ENCODE peak calls at places on chromosomes 7 and 10, in four cellular contexts. E, V, Z and L are unnamed samples.

GRCh38 chr10:22649977-22650376 is 64.4 kb downstream of the PIP4K2A start:
- DNase-seq in E (no peak), V (no peak), Z (no peak), L (no peak)

GRCh38 chr7:59079-59825 is 133.1 kb upstream of the FAM20C start:
- DNase-seq in E (no peak), V (no peak), Z (no peak), L (no peak)

GRCh38 chr10:111556666-111557065 is 479.8 kb downstream of the ADRA2A start:
- DNase-seq in E (no peak), V (no peak), Z (no peak), L (no peak)

GRCh38 chr7:159144756-159145543 is at the start of gene VIPR2:
- DNase-seq in E (no peak), V (no peak), Z (no peak), L (no peak)

GRCh38 chr10:74156919-74157289 is 5.9 kb downstream of the ADK start:
- DNase-seq in E (no peak), V (no peak), Z (peak; percentile 38), L (peak; percentile 46)

GRCh38 chr10:125252937-125253336 is 92.6 kb upstream of the CTBP2 start:
- DNase-seq in E (no peak), V (no peak), Z (no peak), L (no peak)

GRCh38 chr7:74027683-74028320 is at the start of gene ELN:
- DNase-seq in E (peak; percentile 27), V (no peak), Z (no peak), L (peak; percentile 48)

GRCh38 chr10:123858907-123859650 is 32.5 kb downstream of the CPXM2 start:
- DNase-seq in E (no peak), V (no peak), Z (no peak), L (no peak)

GRCh38 chr10:100485841-100486495 is 23.2 kb downstream of the WNT8B start:
- DNase-seq in E (no peak), V (no peak), Z (no peak), L (no peak)

GRCh38 chr10:6053816-6054581 is 8.2 kb downstream of the IL2RA start:
- DNase-seq in E (no peak), V (no peak), Z (peak; percentile 27), L (no peak)

GRCh38 chr7:64636386-64636785 is 29.5 kb upstream of the ZNF107 start:
- DNase-seq in E (no peak), V (no peak), Z (no peak), L (peak; percentile 54)

GRCh38 chr10:516766-517165 is 172.7 kb downstream of the DIP2C start:
- DNase-seq in E (no peak), V (no peak), Z (no peak), L (no peak)

GRCh38 chr7:156475666-156476065 is 164.9 kb upstream of the RNF32 start:
- DNase-seq in E (no peak), V (peak; percentile 37), Z (peak; percentile 32), L (peak; percentile 42)

GRCh38 chr7:2938514-2939192 is 94.5 kb upstream of the GNA12 start:
- DNase-seq in E (no peak), V (no peak), Z (no peak), L (no peak)

GRCh38 chr10:113709221-113709838 is 29.6 kb downstream of the CASP7 start:
- DNase-seq in E (peak; percentile 36), V (no peak), Z (no peak), L (no peak)

GRCh38 chr7:135335628-135336139 is 102.0 kb downstream of the STRA8 start:
- DNase-seq in E (peak; percentile 73), V (peak; percentile 69), Z (peak; percentile 66), L (peak; percentile 66)

GRCh38 chr7:31145339-31145738 is 93.2 kb downstream of the ADCYAP1R1 start:
- DNase-seq in E (no peak), V (no peak), Z (no peak), L (no peak)

GRCh38 chr10:123885406-123886164 is 6.0 kb downstream of the CPXM2 start:
- DNase-seq in E (no peak), V (no peak), Z (no peak), L (no peak)

GRCh38 chr10:132679217-132679595 is 106.7 kb downstream of the NKX6-2 start:
- DNase-seq in E (no peak), V (no peak), Z (no peak), L (no peak)

GRCh38 chr7:2079332-2080068 is 153.2 kb downstream of the MAD1L1 start:
- DNase-seq in E (no peak), V (no peak), Z (peak; percentile 74), L (peak; percentile 98)

GRCh38 chr7:144256112-144256511 is 8.5 kb downstream of the OR2A7 start:
- DNase-seq in E (peak; percentile 13), V (no peak), Z (no peak), L (peak; percentile 12)

GRCh38 chr7:54810401-54810800 is 51.4 kb upstream of the SEC61G start:
- DNase-seq in E (peak; percentile 24), V (no peak), Z (no peak), L (no peak)

GRCh38 chr7:28103984-28104628 is 76.5 kb downstream of the JAZF1 start:
- DNase-seq in E (no peak), V (no peak), Z (no peak), L (no peak)

GRCh38 chr10:122221958-122222357 is 49.1 kb upstream of the BTBD16 start:
- DNase-seq in E (no peak), V (no peak), Z (no peak), L (no peak)

GRCh38 chr7:87179180-87179579 is 26.9 kb downstream of the DMTF1 start:
- DNase-seq in E (no peak), V (no peak), Z (no peak), L (no peak)

GRCh38 chr10:124647421-124648130 is 96.6 kb downstream of the FAM53B start:
- DNase-seq in E (peak; percentile 46), V (peak; percentile 22), Z (peak; percentile 72), L (peak; percentile 98)

GRCh38 chr7:53398566-53398965 is 363.1 kb downstream of the POM121L12 start:
- DNase-seq in E (no peak), V (no peak), Z (no peak), L (no peak)

GRCh38 chr10:102596506-102596971 is 47.7 kb upstream of the TRIM8 start:
- DNase-seq in E (peak; percentile 74), V (peak; percentile 75), Z (peak; percentile 64), L (peak; percentile 77)

GRCh38 chr10:94274142-94274787 is 88.5 kb downstream of the NOC3L start:
- DNase-seq in E (no peak), V (no peak), Z (no peak), L (no peak)

DNA sequence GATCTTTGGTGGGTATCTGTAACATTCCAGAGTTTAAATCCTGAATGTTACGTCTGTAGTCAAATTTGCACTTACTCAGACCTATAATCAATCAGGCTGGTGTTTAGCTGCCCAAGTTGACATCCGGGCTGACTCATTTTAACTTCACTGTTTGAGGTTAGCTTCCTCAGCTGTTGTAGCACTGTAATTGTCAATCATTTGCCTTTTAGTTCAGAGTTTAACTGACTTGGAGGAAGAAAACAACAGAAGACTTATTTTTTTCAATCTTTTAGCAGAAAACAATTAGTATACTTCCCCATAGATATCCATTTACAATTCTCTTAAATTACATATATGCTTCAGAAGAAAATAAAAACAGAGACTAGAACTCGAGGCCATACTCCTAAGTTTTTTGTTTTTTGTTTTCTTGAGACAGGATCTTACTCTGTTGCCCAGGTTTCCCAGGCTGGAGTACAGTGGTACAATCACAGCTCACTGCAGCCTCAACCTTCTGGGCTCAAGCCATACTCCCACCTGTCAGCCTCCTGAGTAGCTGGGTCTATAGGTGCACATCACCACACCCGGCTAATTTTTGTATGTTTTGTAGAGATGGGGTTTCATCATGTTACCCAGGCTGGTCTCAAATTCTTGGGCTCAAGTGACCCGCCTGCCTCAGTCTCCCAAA is 38.5 kb upstream of the LRRC17 start:
- DNase-seq in E (peak; percentile 96), V (peak; percentile 61), Z (no peak), L (peak; percentile 71)
- TF ChIP-seq MYC in E (no peak), V (no peak), Z (no peak), L (no peak)

GRCh38 chr7:138865843-138866242 is 67.8 kb upstream of the ATP6V0A4 start:
- DNase-seq in E (no peak), V (no peak), Z (peak; percentile 59), L (peak; percentile 71)
- TF ChIP-seq CTCF in E (no peak), V (peak; percentile 58), Z (peak; percentile 75), L (peak; percentile 77)

GRCh38 chr10:31853629-31854028 is 75.0 kb downstream of the ARHGAP12 start:
- DNase-seq in E (no peak), V (no peak), Z (no peak), L (no peak)

GRCh38 chr10:31855033-31855432 is 73.6 kb downstream of the ARHGAP12 start:
- DNase-seq in E (no peak), V (no peak), Z (no peak), L (no peak)

GRCh38 chr10:31847518-31847917 is 81.1 kb downstream of the ARHGAP12 start:
- DNase-seq in E (no peak), V (no peak), Z (no peak), L (no peak)

DNA sequence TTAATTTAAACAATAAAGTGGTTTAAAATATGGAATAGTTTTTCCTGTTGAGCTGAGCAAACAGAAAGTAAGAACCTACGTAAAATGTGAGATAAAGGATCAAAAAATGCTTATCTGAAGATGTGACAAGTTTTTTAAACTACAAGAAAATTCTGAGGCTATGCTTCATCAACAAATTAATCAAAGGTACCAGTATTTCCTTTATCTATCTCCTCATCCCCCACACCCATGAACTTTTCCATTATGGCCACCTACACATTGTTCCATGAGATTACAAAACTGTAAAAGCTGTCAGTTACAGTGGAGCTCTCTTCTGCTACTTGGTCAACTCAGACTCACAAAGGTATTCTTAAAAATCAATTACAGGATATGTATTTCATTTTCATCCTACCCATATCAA is 77.4 kb downstream of the ARHGAP12 start:
- DNase-seq in E (no peak), V (no peak), Z (no peak), L (no peak)
- TF ChIP-seq MYC in E (no peak), V (no peak), Z (no peak), L (no peak)

GRCh38 chr7:130960208-130960988 is 226.4 kb upstream of the KLF14 start:
- DNase-seq in E (peak; percentile 68), V (peak; percentile 59), Z (peak; percentile 34), L (peak; percentile 94)
- TF ChIP-seq CTCF in E (no peak), V (no peak), Z (no peak), L (no peak)

DNA sequence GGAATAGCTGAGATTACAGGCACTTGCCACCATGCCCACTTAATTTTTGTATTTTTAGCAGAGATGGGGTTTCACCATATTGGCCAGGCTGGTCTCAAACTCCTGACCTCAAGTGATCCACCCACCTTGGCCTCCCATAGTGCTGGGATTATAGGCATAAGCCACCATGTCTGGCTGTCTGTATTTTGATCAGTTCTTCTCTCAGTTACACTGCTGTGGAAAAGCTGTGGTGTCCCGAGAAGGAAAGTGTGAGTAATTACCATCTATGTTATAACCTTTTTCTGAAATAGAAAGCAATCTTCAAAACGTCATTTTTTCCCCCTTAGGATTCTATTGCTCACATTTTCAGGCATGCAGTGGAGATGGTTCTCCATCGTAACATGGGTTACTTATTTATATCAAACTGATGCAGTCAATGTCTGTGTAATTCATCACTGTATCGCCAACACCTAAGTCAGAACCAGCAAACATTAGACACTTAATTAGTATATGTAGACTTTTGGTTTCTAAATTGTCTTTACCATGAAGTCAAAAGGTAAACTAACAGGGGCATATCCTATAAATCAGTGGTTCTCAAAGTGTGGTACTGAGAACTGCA is 103.5 kb upstream of the FAM3C start:
- DNase-seq in E (no peak), V (no peak), Z (no peak), L (no peak)
- TF ChIP-seq MYC in E (no peak), V (no peak), Z (no peak), L (no peak)